ENCODE peak calls at places on chromosomes 16 and 17, in six cellular contexts. One of them, this sample, is unnamed.

GRCh38 chr16:85151079-85151602 is 38.9 kb upstream of the CIBAR2 start:
- DNase-seq in OCI-LY7: no peak
- DNase-seq in small intestine: no peak
- DNase-seq in adrenal gland: no peak
- DNase-seq in CD8-positive, alpha-beta T cell: no peak
- DNase-seq in CD4-positive, alpha-beta memory T cell: no peak
- DNase-seq in this sample: no peak

GRCh38 chr16:83907926-83908325 is 9.0 kb downstream of the MLYCD start:
- DNase-seq in CD8-positive, alpha-beta T cell: no peak
- DNase-seq in OCI-LY7: no peak
- DNase-seq in small intestine: no peak
- DNase-seq in adrenal gland: no peak
- DNase-seq in CD4-positive, alpha-beta memory T cell: no peak
- DNase-seq in this sample: no peak

GRCh38 chr17:38617967-38618760 is 12.4 kb upstream of the SRCIN1 start:
- DNase-seq in adrenal gland: no peak
- DNase-seq in small intestine: no peak
- DNase-seq in CD4-positive, alpha-beta memory T cell: no peak
- DNase-seq in OCI-LY7: no peak
- DNase-seq in CD8-positive, alpha-beta T cell: no peak
- DNase-seq in this sample: no peak

GRCh38 chr16:85048921-85049562 is 21.4 kb downstream of the KIAA0513 start:
- DNase-seq in CD8-positive, alpha-beta T cell: no peak
- DNase-seq in OCI-LY7: no peak
- DNase-seq in adrenal gland: no peak
- DNase-seq in small intestine: no peak
- DNase-seq in CD4-positive, alpha-beta memory T cell: no peak
- DNase-seq in this sample: no peak

GRCh38 chr17:6054372-6054771 is 15.8 kb upstream of the WSCD1 start:
- DNase-seq in small intestine: no peak
- DNase-seq in OCI-LY7: no peak
- DNase-seq in CD4-positive, alpha-beta memory T cell: no peak
- DNase-seq in CD8-positive, alpha-beta T cell: no peak
- DNase-seq in adrenal gland: no peak
- DNase-seq in this sample: no peak

GRCh38 chr16:69935278-69935711 is 15.8 kb upstream of the CLEC18A start:
- DNase-seq in OCI-LY7: no peak
- DNase-seq in small intestine: no peak
- DNase-seq in adrenal gland: no peak
- DNase-seq in CD8-positive, alpha-beta T cell: no peak
- DNase-seq in CD4-positive, alpha-beta memory T cell: no peak
- DNase-seq in this sample: no peak

GRCh38 chr17:1481736-1482135 is 10.8 kb downstream of the MYO1C start:
- DNase-seq in CD4-positive, alpha-beta memory T cell: no peak
- DNase-seq in small intestine: no peak
- DNase-seq in adrenal gland: no peak
- DNase-seq in CD8-positive, alpha-beta T cell: no peak
- DNase-seq in OCI-LY7: no peak
- DNase-seq in this sample: no peak

GRCh38 chr17:3602499-3602898 is 6.7 kb downstream of the TRPV1 start:
- DNase-seq in adrenal gland: peak; percentile 25
- DNase-seq in small intestine: peak; percentile 28
- DNase-seq in CD4-positive, alpha-beta memory T cell: peak; percentile 6
- DNase-seq in OCI-LY7: peak; percentile 84
- DNase-seq in CD8-positive, alpha-beta T cell: no peak
- DNase-seq in this sample: no peak

GRCh38 chr17:8220783-8221662 is 10.6 kb upstream of the AURKB start:
- DNase-seq in CD8-positive, alpha-beta T cell: peak; percentile 90
- DNase-seq in small intestine: peak; percentile 92
- DNase-seq in adrenal gland: peak; percentile 92
- DNase-seq in OCI-LY7: peak; percentile 84
- DNase-seq in CD4-positive, alpha-beta memory T cell: peak; percentile 84
- DNase-seq in this sample: peak; percentile 79

DNA sequence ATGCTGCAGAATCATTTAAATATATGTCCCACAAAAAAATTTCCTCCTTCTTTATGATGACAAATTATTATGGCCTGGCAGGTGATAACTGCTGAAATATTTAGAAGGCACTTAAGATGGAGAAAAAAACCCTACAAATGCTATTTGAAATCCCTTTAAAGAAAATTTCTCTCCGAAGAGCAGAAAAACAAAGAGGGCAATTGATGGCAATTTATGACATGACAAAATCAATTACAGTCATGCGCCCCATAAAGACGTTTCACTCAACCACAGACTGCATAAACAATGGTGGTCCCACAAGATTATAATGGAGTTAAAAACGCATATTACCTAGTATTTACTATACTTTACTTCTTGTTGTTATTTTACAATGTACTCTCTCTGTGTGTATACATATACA is 25.2 kb upstream of the KIF2B start:
- DNase-seq in adrenal gland: no peak
- DNase-seq in CD8-positive, alpha-beta T cell: no peak
- DNase-seq in OCI-LY7: no peak
- DNase-seq in small intestine: no peak
- DNase-seq in CD4-positive, alpha-beta memory T cell: no peak
- DNase-seq in this sample: no peak
- H3K4me1 ChIP-seq in adrenal gland: no peaks in the 10 kb centered on the region
- H3K4me1 ChIP-seq in CD8-positive, alpha-beta T cell: no peaks in the 10 kb centered on the region
- H3K4me1 ChIP-seq in OCI-LY7: no peaks in the 10 kb centered on the region
- H3K4me1 ChIP-seq in small intestine: no peaks in the 10 kb centered on the region
- H3K4me1 ChIP-seq in CD4-positive, alpha-beta memory T cell: no peaks in the 10 kb centered on the region
- H3K4me1 ChIP-seq in this sample: no peaks in the 10 kb centered on the region

DNA sequence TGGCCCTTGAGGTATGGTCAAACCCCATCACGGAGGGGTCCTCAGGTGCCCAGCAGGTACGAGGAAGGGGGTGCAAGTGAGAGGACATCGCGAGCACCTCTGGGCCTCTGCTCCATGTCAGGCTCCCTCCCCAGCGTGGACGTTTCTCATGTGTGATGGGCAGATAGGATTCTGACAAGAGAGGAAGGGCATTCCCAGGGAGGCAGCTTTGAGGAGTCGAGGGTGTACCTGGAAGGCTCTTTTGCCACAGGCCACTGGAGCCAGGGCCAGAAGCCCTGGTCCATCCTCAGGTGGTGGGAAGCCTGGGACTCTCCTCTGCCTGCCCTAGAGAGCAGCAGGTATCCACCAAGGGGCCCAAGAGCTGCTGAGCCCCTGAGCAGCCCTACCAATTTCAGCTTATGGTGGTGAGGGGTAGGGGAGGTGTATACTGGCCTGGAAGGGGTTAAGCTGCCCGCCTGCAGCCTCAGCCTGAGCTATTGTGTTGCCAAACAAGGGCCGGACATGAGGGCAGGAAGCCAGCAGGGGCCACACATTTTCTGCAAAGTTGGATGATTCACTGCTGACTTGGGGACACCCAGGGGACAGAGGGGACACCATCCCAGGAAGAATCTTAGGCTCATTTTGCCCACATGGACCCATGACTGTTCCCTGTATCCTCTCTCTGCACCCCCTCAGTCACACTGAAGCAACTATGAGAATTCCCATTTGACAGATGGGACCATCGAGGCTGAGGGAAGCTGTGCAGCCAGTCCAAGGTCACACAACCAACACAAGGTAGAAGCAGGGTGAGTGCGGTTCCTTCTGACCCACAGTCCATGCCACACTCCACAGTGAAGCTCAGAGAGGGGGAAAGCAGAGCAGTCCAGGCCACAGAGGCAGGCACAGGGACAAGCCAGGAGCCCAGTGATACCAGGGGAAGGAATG is 1.7 kb downstream of the CDH5 start:
- DNase-seq in adrenal gland: no peak
- DNase-seq in CD4-positive, alpha-beta memory T cell: no peak
- DNase-seq in OCI-LY7: no peak
- DNase-seq in CD8-positive, alpha-beta T cell: no peak
- DNase-seq in small intestine: no peak
- DNase-seq in this sample: no peak
- H3K27ac ChIP-seq in adrenal gland: no peak overlapping the region
- H3K27ac ChIP-seq in CD4-positive, alpha-beta memory T cell: no peak overlapping the region
- H3K27ac ChIP-seq in OCI-LY7: no peak overlapping the region
- H3K27ac ChIP-seq in CD8-positive, alpha-beta T cell: no peak overlapping the region
- H3K27ac ChIP-seq in small intestine: no peak overlapping the region
- H3K27ac ChIP-seq in this sample: no peak overlapping the region

GRCh38 chr17:61453563-61453962 is 1.3 kb downstream of the TBX4 start:
- DNase-seq in OCI-LY7: no peak
- DNase-seq in adrenal gland: no peak
- DNase-seq in CD4-positive, alpha-beta memory T cell: no peak
- DNase-seq in CD8-positive, alpha-beta T cell: no peak
- DNase-seq in small intestine: no peak
- DNase-seq in this sample: no peak

GRCh38 chr17:61452301-61453290 is at the start of gene TBX4:
- DNase-seq in adrenal gland: no peak
- DNase-seq in small intestine: no peak
- DNase-seq in OCI-LY7: no peak
- DNase-seq in CD4-positive, alpha-beta memory T cell: no peak
- DNase-seq in CD8-positive, alpha-beta T cell: no peak
- DNase-seq in this sample: no peak

GRCh38 chr17:61454932-61455753 is 2.9 kb downstream of the TBX4 start:
- DNase-seq in CD4-positive, alpha-beta memory T cell: no peak
- DNase-seq in CD8-positive, alpha-beta T cell: peak; percentile 44
- DNase-seq in adrenal gland: no peak
- DNase-seq in OCI-LY7: no peak
- DNase-seq in small intestine: no peak
- DNase-seq in this sample: no peak

GRCh38 chr17:61455754-61456681 is 3.8 kb downstream of the TBX4 start:
- DNase-seq in CD4-positive, alpha-beta memory T cell: no peak
- DNase-seq in OCI-LY7: no peak
- DNase-seq in small intestine: no peak
- DNase-seq in CD8-positive, alpha-beta T cell: peak; percentile 39
- DNase-seq in adrenal gland: no peak
- DNase-seq in this sample: no peak

DNA sequence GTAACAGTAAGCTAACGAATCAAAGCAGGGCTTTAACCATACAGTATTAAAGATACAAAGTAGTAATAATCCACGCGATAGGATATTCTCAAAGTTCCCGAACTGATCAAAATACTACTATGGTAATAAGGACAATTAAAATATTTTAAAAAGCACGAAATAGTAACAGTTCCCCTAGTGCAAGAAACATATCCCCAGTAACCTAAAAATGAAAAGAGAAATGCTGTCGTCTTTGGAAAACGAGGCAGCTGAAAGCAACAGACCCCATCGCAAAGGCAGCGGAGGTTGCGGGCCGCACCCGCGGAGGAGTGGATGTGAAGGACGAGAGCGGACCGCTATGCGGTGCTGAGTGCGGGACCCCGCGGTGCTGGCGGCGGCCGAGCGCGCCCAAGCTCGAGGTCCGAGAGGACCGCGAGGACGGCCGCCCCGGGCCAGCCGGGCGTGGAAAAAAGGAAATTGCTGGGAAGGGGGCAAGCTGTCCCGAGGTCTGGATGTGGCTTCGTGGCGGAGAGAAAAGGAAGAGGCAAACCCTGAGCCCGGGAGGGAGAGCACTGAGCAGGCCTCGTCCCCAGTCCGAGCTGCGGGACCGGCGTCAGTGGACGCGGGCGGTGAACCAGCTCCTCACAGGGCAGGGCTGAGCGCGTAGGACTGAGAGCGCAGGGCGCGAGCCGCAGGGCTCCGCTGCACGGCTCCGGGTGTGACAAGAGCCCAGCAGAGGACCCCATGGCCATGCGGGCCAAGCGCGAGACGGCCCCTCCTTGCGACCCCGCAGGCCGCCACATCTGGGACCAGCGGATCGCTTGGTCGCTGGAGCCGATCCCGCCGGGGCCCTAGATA is 2.1 kb downstream of the TBX4 start:
- DNase-seq in OCI-LY7: no peak
- DNase-seq in small intestine: no peak
- DNase-seq in CD4-positive, alpha-beta memory T cell: no peak
- DNase-seq in CD8-positive, alpha-beta T cell: no peak
- DNase-seq in adrenal gland: no peak
- DNase-seq in this sample: no peak
- H3K4me3 ChIP-seq in OCI-LY7: no peak overlapping the region
- H3K4me3 ChIP-seq in small intestine: no peak overlapping the region
- H3K4me3 ChIP-seq in CD4-positive, alpha-beta memory T cell: no peak overlapping the region
- H3K4me3 ChIP-seq in CD8-positive, alpha-beta T cell: no peak overlapping the region
- H3K4me3 ChIP-seq in adrenal gland: no peak overlapping the region
- H3K4me3 ChIP-seq in this sample: no peak overlapping the region

GRCh38 chr16:73069581-73070262 is 21.8 kb upstream of the ZFHX3 start:
- DNase-seq in CD8-positive, alpha-beta T cell: no peak
- DNase-seq in CD4-positive, alpha-beta memory T cell: no peak
- DNase-seq in adrenal gland: no peak
- DNase-seq in OCI-LY7: no peak
- DNase-seq in small intestine: no peak
- DNase-seq in this sample: no peak

GRCh38 chr16:73066321-73066926 is 18.5 kb upstream of the ZFHX3 start:
- DNase-seq in CD4-positive, alpha-beta memory T cell: no peak
- DNase-seq in CD8-positive, alpha-beta T cell: no peak
- DNase-seq in small intestine: no peak
- DNase-seq in OCI-LY7: no peak
- DNase-seq in adrenal gland: no peak
- DNase-seq in this sample: no peak

GRCh38 chr16:73066927-73067670 is 19.2 kb upstream of the ZFHX3 start:
- DNase-seq in CD8-positive, alpha-beta T cell: no peak
- DNase-seq in adrenal gland: no peak
- DNase-seq in OCI-LY7: no peak
- DNase-seq in small intestine: peak; percentile 60
- DNase-seq in CD4-positive, alpha-beta memory T cell: no peak
- DNase-seq in this sample: no peak

GRCh38 chr16:73068546-73069401 is 20.8 kb upstream of the ZFHX3 start:
- DNase-seq in CD8-positive, alpha-beta T cell: no peak
- DNase-seq in CD4-positive, alpha-beta memory T cell: no peak
- DNase-seq in OCI-LY7: no peak
- DNase-seq in small intestine: no peak
- DNase-seq in adrenal gland: peak; percentile 59
- DNase-seq in this sample: no peak

GRCh38 chr16:73067671-73068545 is 20.0 kb upstream of the ZFHX3 start:
- DNase-seq in small intestine: no peak
- DNase-seq in CD4-positive, alpha-beta memory T cell: no peak
- DNase-seq in OCI-LY7: no peak
- DNase-seq in CD8-positive, alpha-beta T cell: no peak
- DNase-seq in adrenal gland: no peak
- DNase-seq in this sample: no peak
- H3K4me1 ChIP-seq in small intestine: no peaks in the 10 kb centered on the region
- H3K4me1 ChIP-seq in CD4-positive, alpha-beta memory T cell: no peaks in the 10 kb centered on the region
- H3K4me1 ChIP-seq in OCI-LY7: no peaks in the 10 kb centered on the region
- H3K4me1 ChIP-seq in CD8-positive, alpha-beta T cell: no peaks in the 10 kb centered on the region
- H3K4me1 ChIP-seq in adrenal gland: peaks cover 57% of the 10 kb centered on the region
- H3K4me1 ChIP-seq in this sample: no peaks in the 10 kb centered on the region

DNA sequence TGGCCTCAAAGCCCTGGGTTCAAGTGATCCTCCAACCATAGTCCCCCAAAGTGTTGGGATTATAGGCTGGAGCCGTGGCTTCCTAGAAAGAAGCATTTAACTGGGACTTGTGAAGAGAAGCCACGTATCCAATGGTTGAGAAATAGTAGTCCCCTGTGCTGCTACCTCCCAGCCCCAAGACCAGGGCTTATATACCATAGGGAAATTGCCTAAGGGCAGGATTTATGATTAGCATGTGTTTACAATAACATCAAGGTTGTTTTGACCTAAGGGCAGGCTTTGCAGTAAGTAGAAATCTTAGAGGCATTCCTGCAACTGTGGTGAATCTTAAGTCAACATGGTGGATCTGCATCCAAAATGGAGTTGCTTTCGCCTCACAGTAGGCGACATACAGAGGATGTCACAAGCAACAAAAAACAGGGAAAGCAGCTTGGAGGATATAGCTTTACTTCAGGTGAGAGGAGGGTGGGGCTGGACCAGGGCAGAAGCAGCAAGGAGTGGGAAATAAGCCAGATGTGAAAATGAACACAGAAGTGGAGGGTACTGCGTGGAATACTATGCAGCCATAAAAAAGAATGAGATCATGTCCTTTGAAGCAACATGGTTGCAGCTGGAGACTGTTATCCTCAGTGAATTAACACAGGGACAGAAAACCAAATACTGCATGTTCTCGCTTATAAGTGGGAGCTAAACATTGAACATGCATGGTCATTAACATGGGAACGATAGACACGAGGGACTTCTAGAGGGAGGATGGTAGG is 18.7 kb upstream of the NSMCE1 start:
- DNase-seq in adrenal gland: no peak
- DNase-seq in CD4-positive, alpha-beta memory T cell: no peak
- DNase-seq in small intestine: no peak
- DNase-seq in CD8-positive, alpha-beta T cell: no peak
- DNase-seq in OCI-LY7: no peak
- DNase-seq in this sample: no peak
- H3K27ac ChIP-seq in adrenal gland: no peak overlapping the region
- H3K27ac ChIP-seq in CD4-positive, alpha-beta memory T cell: no peak overlapping the region
- H3K27ac ChIP-seq in small intestine: no peak overlapping the region
- H3K27ac ChIP-seq in CD8-positive, alpha-beta T cell: no peak overlapping the region
- H3K27ac ChIP-seq in OCI-LY7: no peak overlapping the region
- H3K27ac ChIP-seq in this sample: no peak overlapping the region